ENCODE peak calls at places on chromosomes 16 and 17, in five cellular contexts. Z, H, W, K and Q are unnamed samples.

GRCh38 chr16:84537431-84538151 is 33.1 kb upstream of the MEAK7 start:
- DNase-seq in H (no peak), K (no peak), Z (no peak), W (no peak), Q (no peak)

GRCh38 chr17:8243827-8244226 is 4.0 kb downstream of the CTC1 start:
- DNase-seq in H (no peak), W (no peak), K (no peak), Z (no peak), Q (no peak)

GRCh38 chr17:43211123-43211479 is 574 bp upstream of the TMEM106A start:
- DNase-seq in W (no peak), Z (no peak), K (no peak), H (no peak), Q (no peak)

GRCh38 chr17:69523252-69523861 is 108.9 kb downstream of the MAP2K6 start:
- DNase-seq in Z (peak), W (peak), K (no peak), H (no peak), Q (no peak)

GRCh38 chr16:4525634-4526277 is 12.8 kb downstream of the CDIP1 start:
- DNase-seq in W (no peak), Z (no peak), K (no peak), H (no peak), Q (no peak)

GRCh38 chr17:33121756-33122155 is 130.1 kb downstream of the SPACA3 start:
- DNase-seq in W (no peak), Z (no peak), K (no peak), H (no peak), Q (peak)

GRCh38 chr17:40547079-40547784 is 18.0 kb downstream of the CCR7 start:
- DNase-seq in Z (no peak), H (peak), K (peak), W (no peak), Q (peak)

GRCh38 chr17:39667262-39668140 is 752 bp upstream of the PNMT start:
- DNase-seq in Z (peak), H (no peak), K (peak), W (no peak), Q (no peak)

GRCh38 chr17:29140051-29140582 is 40.1 kb downstream of the MYO18A start:
- DNase-seq in K (peak), Z (peak), H (peak), W (peak), Q (peak)

GRCh38 chr17:4881761-4882555 is 17.4 kb upstream of the C17orf107 start:
- DNase-seq in K (peak), H (peak), Z (peak), W (peak), Q (no peak)

GRCh38 chr17:5381542-5381941 is 37.9 kb downstream of the NUP88 start:
- DNase-seq in K (no peak), H (no peak), Z (no peak), W (no peak), Q (no peak)

GRCh38 chr17:78114831-78115723 is 13.5 kb downstream of the TMC6 start:
- DNase-seq in W (peak), K (peak), H (no peak), Z (no peak), Q (no peak)

GRCh38 chr17:17680477-17681186 is 626 bp upstream of the RAI1 start:
- DNase-seq in K (no peak), H (no peak), W (no peak), Z (no peak), Q (no peak)

GRCh38 chr16:51051671-51052070 is 99.4 kb downstream of the SALL1 start:
- DNase-seq in W (no peak), H (no peak), K (no peak), Z (no peak), Q (no peak)

GRCh38 chr16:66856184-66856730 is 12.0 kb downstream of the CA7 start:
- DNase-seq in K (no peak), Z (no peak), W (no peak), H (no peak), Q (peak)

GRCh38 chr17:29124135-29124930 is 55.9 kb downstream of the MYO18A start:
- DNase-seq in Z (peak), K (no peak), H (peak), W (peak), Q (no peak)

GRCh38 chr16:71726491-71727319 is 2.2 kb upstream of the PHLPP2 start:
- DNase-seq in H (no peak), W (no peak), K (no peak), Z (peak), Q (no peak)

GRCh38 chr16:1788095-1788707 is 5.3 kb downstream of the IGFALS start:
- DNase-seq in H (no peak), K (no peak), Z (no peak), W (no peak), Q (no peak)

GRCh38 chr17:77875051-77875780 is 83.3 kb upstream of the TNRC6C start:
- DNase-seq in H (no peak), K (peak), Z (no peak), W (no peak), Q (no peak)

GRCh38 chr17:68533887-68534700 is 21.9 kb downstream of the PRKAR1A start:
- DNase-seq in Z (no peak), K (no peak), H (no peak), W (no peak), Q (no peak)

GRCh38 chr16:1745181-1745899 is 26.0 kb downstream of the NME3 start:
- DNase-seq in H (no peak), W (no peak), Z (no peak), K (no peak), Q (no peak)

GRCh38 chr17:8055851-8056231 is 17.0 kb downstream of the ALOX15B start:
- DNase-seq in Z (no peak), K (no peak), W (no peak), H (no peak), Q (no peak)